ENCODE peak calls at places on chromosomes 12 and 14, in nine cellular contexts. One of them, this sample, is unnamed.

GRCh38 chr12:49949866-49950265 is 671 bp upstream of the AQP2 start:
- DNase-seq in adipocyte: no peak
- DNase-seq in T-cell: no peak
- DNase-seq in non-pigmented ciliary epithelial cell: no peak
- DNase-seq in glomerular endothelial cell: no peak
- DNase-seq in NB4: no peak
- DNase-seq in IMR-90: no peak
- DNase-seq in AG08395: no peak
- DNase-seq in substantia nigra: no peak
- DNase-seq in this sample: no peak

GRCh38 chr12:43882578-43883178 is 46.8 kb downstream of the TMEM117 start:
- DNase-seq in adipocyte: peak; percentile 87
- DNase-seq in T-cell: peak; percentile 5
- DNase-seq in non-pigmented ciliary epithelial cell: peak; percentile 32
- DNase-seq in glomerular endothelial cell: peak; percentile 27
- DNase-seq in NB4: peak; percentile 74
- DNase-seq in IMR-90: peak; percentile 76
- DNase-seq in AG08395: peak; percentile 66
- DNase-seq in substantia nigra: no peak
- DNase-seq in this sample: no peak

GRCh38 chr12:12620730-12621315 is 9.1 kb downstream of the CREBL2 start:
- DNase-seq in adipocyte: no peak
- DNase-seq in T-cell: no peak
- DNase-seq in non-pigmented ciliary epithelial cell: no peak
- DNase-seq in glomerular endothelial cell: no peak
- DNase-seq in NB4: no peak
- DNase-seq in IMR-90: no peak
- DNase-seq in AG08395: no peak
- DNase-seq in substantia nigra: no peak
- DNase-seq in this sample: no peak

GRCh38 chr12:15931590-15932053 is 20.5 kb downstream of the DERA start:
- DNase-seq in adipocyte: no peak
- DNase-seq in T-cell: no peak
- DNase-seq in non-pigmented ciliary epithelial cell: no peak
- DNase-seq in glomerular endothelial cell: no peak
- DNase-seq in NB4: peak; percentile 46
- DNase-seq in IMR-90: no peak
- DNase-seq in AG08395: no peak
- DNase-seq in substantia nigra: no peak
- DNase-seq in this sample: no peak

GRCh38 chr14:63547798-63548335 is 4.7 kb upstream of the PPP2R5E start:
- DNase-seq in adipocyte: no peak
- DNase-seq in T-cell: no peak
- DNase-seq in non-pigmented ciliary epithelial cell: no peak
- DNase-seq in glomerular endothelial cell: no peak
- DNase-seq in NB4: no peak
- DNase-seq in IMR-90: no peak
- DNase-seq in AG08395: no peak
- DNase-seq in substantia nigra: no peak
- DNase-seq in this sample: no peak

GRCh38 chr12:62347922-62348650 is 87.9 kb downstream of the USP15 start:
- DNase-seq in adipocyte: peak; percentile 15
- DNase-seq in T-cell: no peak
- DNase-seq in non-pigmented ciliary epithelial cell: no peak
- DNase-seq in glomerular endothelial cell: no peak
- DNase-seq in NB4: no peak
- DNase-seq in IMR-90: peak; percentile 56
- DNase-seq in AG08395: no peak
- DNase-seq in substantia nigra: no peak
- DNase-seq in this sample: no peak

GRCh38 chr14:56975521-56975920 is 165.2 kb upstream of the OTX2 start:
- DNase-seq in adipocyte: no peak
- DNase-seq in T-cell: no peak
- DNase-seq in non-pigmented ciliary epithelial cell: no peak
- DNase-seq in glomerular endothelial cell: no peak
- DNase-seq in NB4: no peak
- DNase-seq in IMR-90: no peak
- DNase-seq in AG08395: no peak
- DNase-seq in substantia nigra: no peak
- DNase-seq in this sample: no peak

GRCh38 chr12:49954863-49955830 is 4.6 kb downstream of the AQP2 start:
- DNase-seq in adipocyte: no peak
- DNase-seq in T-cell: no peak
- DNase-seq in non-pigmented ciliary epithelial cell: no peak
- DNase-seq in glomerular endothelial cell: no peak
- DNase-seq in NB4: no peak
- DNase-seq in IMR-90: no peak
- DNase-seq in AG08395: no peak
- DNase-seq in substantia nigra: no peak
- DNase-seq in this sample: no peak

GRCh38 chr12:118746960-118747359 is 234.4 kb upstream of the SRRM4 start:
- DNase-seq in adipocyte: no peak
- DNase-seq in T-cell: no peak
- DNase-seq in non-pigmented ciliary epithelial cell: no peak
- DNase-seq in glomerular endothelial cell: no peak
- DNase-seq in NB4: no peak
- DNase-seq in IMR-90: no peak
- DNase-seq in AG08395: no peak
- DNase-seq in substantia nigra: no peak
- DNase-seq in this sample: no peak

GRCh38 chr14:20591235-20591634 is at the start of gene RNASE12:
- DNase-seq in adipocyte: no peak
- DNase-seq in T-cell: no peak
- DNase-seq in non-pigmented ciliary epithelial cell: no peak
- DNase-seq in glomerular endothelial cell: no peak
- DNase-seq in NB4: no peak
- DNase-seq in IMR-90: no peak
- DNase-seq in AG08395: no peak
- DNase-seq in substantia nigra: no peak
- DNase-seq in this sample: no peak

This sample was measured in activated gamma-delta T cell treated with anti-CD3 and anti-CD28 coated beads, Interleukin-2, amount 50 U/mL, for 16 hours.